ENCODE peak calls at places on chromosomes 3 and 15, in five cellular contexts. One of them, this sample, is unnamed.
A peak's percentile ranks its signal among the peaks of the same experiment; 100 is the strongest.

GRCh38 chr15:78216276-78217229 is 17.8 kb downstream of the ACSBG1 start:
- DNase-seq in H4: peak; percentile 97
- DNase-seq in stimulated activated CD8-positive, alpha-beta memory T cell treated with anti-CD3 and anti-CD28 coated beads, Interleukin-7, amount 100 ng/mL, for 1 hour: no peak
- DNase-seq in stimulated activated CD4-positive, alpha-beta T cell treated with anti-CD3 and anti-CD28 coated beads, Interleukin-4, amount 100 ng/mL, for 48 hours: no peak
- DNase-seq in hypothalamus: no peak
- DNase-seq in this sample: no peak

GRCh38 chr3:122533931-122534334 is 19.2 kb upstream of the KPNA1 start:
- DNase-seq in H4: peak; percentile 82
- DNase-seq in stimulated activated CD8-positive, alpha-beta memory T cell treated with anti-CD3 and anti-CD28 coated beads, Interleukin-7, amount 100 ng/mL, for 1 hour: no peak
- DNase-seq in stimulated activated CD4-positive, alpha-beta T cell treated with anti-CD3 and anti-CD28 coated beads, Interleukin-4, amount 100 ng/mL, for 48 hours: peak; percentile 42
- DNase-seq in hypothalamus: no peak
- DNase-seq in this sample: no peak

GRCh38 chr3:120498947-120499346 is 48.2 kb upstream of the FSTL1 start:
- DNase-seq in H4: peak; percentile 86
- DNase-seq in stimulated activated CD8-positive, alpha-beta memory T cell treated with anti-CD3 and anti-CD28 coated beads, Interleukin-7, amount 100 ng/mL, for 1 hour: no peak
- DNase-seq in stimulated activated CD4-positive, alpha-beta T cell treated with anti-CD3 and anti-CD28 coated beads, Interleukin-4, amount 100 ng/mL, for 48 hours: no peak
- DNase-seq in hypothalamus: no peak
- DNase-seq in this sample: no peak

GRCh38 chr15:77466521-77466920 is 45.8 kb downstream of the HMG20A start:
- DNase-seq in H4: no peak
- DNase-seq in stimulated activated CD8-positive, alpha-beta memory T cell treated with anti-CD3 and anti-CD28 coated beads, Interleukin-7, amount 100 ng/mL, for 1 hour: no peak
- DNase-seq in stimulated activated CD4-positive, alpha-beta T cell treated with anti-CD3 and anti-CD28 coated beads, Interleukin-4, amount 100 ng/mL, for 48 hours: no peak
- DNase-seq in hypothalamus: no peak
- DNase-seq in this sample: no peak

GRCh38 chr15:23422946-23423708 is 23.9 kb downstream of the GOLGA6L2 start:
- DNase-seq in H4: no peak
- DNase-seq in stimulated activated CD8-positive, alpha-beta memory T cell treated with anti-CD3 and anti-CD28 coated beads, Interleukin-7, amount 100 ng/mL, for 1 hour: no peak
- DNase-seq in stimulated activated CD4-positive, alpha-beta T cell treated with anti-CD3 and anti-CD28 coated beads, Interleukin-4, amount 100 ng/mL, for 48 hours: no peak
- DNase-seq in hypothalamus: no peak
- DNase-seq in this sample: no peak

GRCh38 chr3:8499181-8499611 is 2.4 kb upstream of the LMCD1 start:
- DNase-seq in H4: no peak
- DNase-seq in stimulated activated CD8-positive, alpha-beta memory T cell treated with anti-CD3 and anti-CD28 coated beads, Interleukin-7, amount 100 ng/mL, for 1 hour: no peak
- DNase-seq in stimulated activated CD4-positive, alpha-beta T cell treated with anti-CD3 and anti-CD28 coated beads, Interleukin-4, amount 100 ng/mL, for 48 hours: no peak
- DNase-seq in hypothalamus: no peak
- DNase-seq in this sample: no peak

GRCh38 chr3:124812291-124813265 is 74.6 kb downstream of the ITGB5 start:
- DNase-seq in H4: peak; percentile 97
- DNase-seq in stimulated activated CD8-positive, alpha-beta memory T cell treated with anti-CD3 and anti-CD28 coated beads, Interleukin-7, amount 100 ng/mL, for 1 hour: no peak
- DNase-seq in stimulated activated CD4-positive, alpha-beta T cell treated with anti-CD3 and anti-CD28 coated beads, Interleukin-4, amount 100 ng/mL, for 48 hours: no peak
- DNase-seq in hypothalamus: no peak
- DNase-seq in this sample: no peak

GRCh38 chr3:46944191-46944590 is 32.4 kb downstream of the CCDC12 start:
- DNase-seq in H4: no peak
- DNase-seq in stimulated activated CD8-positive, alpha-beta memory T cell treated with anti-CD3 and anti-CD28 coated beads, Interleukin-7, amount 100 ng/mL, for 1 hour: no peak
- DNase-seq in stimulated activated CD4-positive, alpha-beta T cell treated with anti-CD3 and anti-CD28 coated beads, Interleukin-4, amount 100 ng/mL, for 48 hours: no peak
- DNase-seq in hypothalamus: no peak
- DNase-seq in this sample: no peak

GRCh38 chr3:13353936-13354542 is 66.1 kb downstream of the NUP210 start:
- DNase-seq in H4: no peak
- DNase-seq in stimulated activated CD8-positive, alpha-beta memory T cell treated with anti-CD3 and anti-CD28 coated beads, Interleukin-7, amount 100 ng/mL, for 1 hour: no peak
- DNase-seq in stimulated activated CD4-positive, alpha-beta T cell treated with anti-CD3 and anti-CD28 coated beads, Interleukin-4, amount 100 ng/mL, for 48 hours: no peak
- DNase-seq in hypothalamus: no peak
- DNase-seq in this sample: no peak

GRCh38 chr15:78204351-78205309 is 29.7 kb downstream of the ACSBG1 start:
- DNase-seq in H4: no peak
- DNase-seq in stimulated activated CD8-positive, alpha-beta memory T cell treated with anti-CD3 and anti-CD28 coated beads, Interleukin-7, amount 100 ng/mL, for 1 hour: no peak
- DNase-seq in stimulated activated CD4-positive, alpha-beta T cell treated with anti-CD3 and anti-CD28 coated beads, Interleukin-4, amount 100 ng/mL, for 48 hours: no peak
- DNase-seq in hypothalamus: no peak
- DNase-seq in this sample: no peak

GRCh38 chr3:47440131-47440530 is 35.6 kb downstream of the SCAP start:
- DNase-seq in H4: no peak
- DNase-seq in stimulated activated CD8-positive, alpha-beta memory T cell treated with anti-CD3 and anti-CD28 coated beads, Interleukin-7, amount 100 ng/mL, for 1 hour: no peak
- DNase-seq in stimulated activated CD4-positive, alpha-beta T cell treated with anti-CD3 and anti-CD28 coated beads, Interleukin-4, amount 100 ng/mL, for 48 hours: no peak
- DNase-seq in hypothalamus: no peak
- DNase-seq in this sample: no peak

GRCh38 chr3:188861847-188862740 is 309.7 kb upstream of the TPRG1 start:
- DNase-seq in H4: no peak
- DNase-seq in stimulated activated CD8-positive, alpha-beta memory T cell treated with anti-CD3 and anti-CD28 coated beads, Interleukin-7, amount 100 ng/mL, for 1 hour: no peak
- DNase-seq in stimulated activated CD4-positive, alpha-beta T cell treated with anti-CD3 and anti-CD28 coated beads, Interleukin-4, amount 100 ng/mL, for 48 hours: no peak
- DNase-seq in hypothalamus: no peak
- DNase-seq in this sample: no peak

This sample was measured in CMK.